ENCODE peak calls at places on chromosome 1, in ten cellular contexts. C, I, K, T, S, E, G, W, L and O are unnamed samples. For H3K4me1, H3K9me3 and H3K27me3, the result is how much of the 10 kb centered on the place peaks cover.

GRCh38 chr1:107704911-107705310 is 260.1 kb downstream of the VAV3 start:
- DNase-seq in E (no peak), T (peak), L (no peak), G (no peak), I (no peak), S (no peak), W (no peak), C (peak), K (no peak), O (peak)

GRCh38 chr1:50873458-50874187 is 86.4 kb downstream of the FAF1 start:
- DNase-seq in E (peak), S (peak), I (peak), G (peak), T (peak), L (peak), W (peak), C (peak), K (no peak), O (peak)

GRCh38 chr1:235843458-235843857 is 23.2 kb downstream of the LYST start:
- DNase-seq in G (peak), T (peak), W (peak), E (no peak), I (no peak), C (peak), K (no peak), L (peak), S (no peak), O (peak)

GRCh38 chr1:112614460-112615065 is 4.4 kb downstream of the ST7L start:
- DNase-seq in S (no peak), W (peak), G (no peak), L (peak), C (peak), T (peak), I (no peak), E (no peak), K (no peak), O (peak)

GRCh38 chr1:20361805-20362381 is 71.2 kb downstream of the VWA5B1 start:
- DNase-seq in E (peak), L (peak), C (peak), I (peak), K (no peak), W (peak), S (no peak), G (peak), T (peak), O (peak)

GRCh38 chr1:52159033-52159789 is 17.3 kb downstream of the ZFYVE9 start:
- DNase-seq in W (no peak), S (no peak), T (peak), K (no peak), E (no peak), C (peak), L (no peak), I (no peak), G (no peak), O (peak)

GRCh38 chr1:113168946-113169345 is 95.9 kb downstream of the LRIG2 start:
- DNase-seq in L (no peak), E (no peak), S (no peak), K (no peak), C (no peak), W (no peak), G (no peak), I (no peak), T (no peak), O (no peak)

GRCh38 chr1:206568256-206568655 is 44.0 kb downstream of the EIF2D start:
- DNase-seq in C (peak), L (no peak), W (no peak), S (no peak), T (no peak), I (no peak), K (no peak), G (no peak), E (no peak), O (no peak)

GRCh38 chr1:204821924-204822323 is 48.7 kb upstream of the NFASC start:
- DNase-seq in W (no peak), G (no peak), E (no peak), T (no peak), C (no peak), S (no peak), I (no peak), K (no peak), L (no peak), O (no peak)

GRCh38 chr1:68409426-68409825 is 40.3 kb downstream of the RPE65 start:
- DNase-seq in C (peak), E (no peak), S (no peak), T (peak), G (no peak), K (no peak), I (no peak), L (no peak), W (no peak), O (peak)

GRCh38 chr1:75719810-75720209 is 4.7 kb upstream of the ACADM start:
- DNase-seq in T (no peak), S (no peak), K (no peak), I (no peak), W (no peak), E (no peak), G (no peak), C (no peak), L (no peak), O (no peak)

GRCh38 chr1:116663821-116664220 is 3.7 kb downstream of the IGSF3 start:
- DNase-seq in E (no peak), T (no peak), K (no peak), C (no peak), S (no peak), L (no peak), W (no peak), G (no peak), I (no peak), O (no peak)

GRCh38 chr1:240128361-240128760 is 36.7 kb downstream of the FMN2 start:
- DNase-seq in S (no peak), K (no peak), G (no peak), C (no peak), W (no peak), E (no peak), L (no peak), I (no peak), T (no peak), O (no peak)

GRCh38 chr1:27525296-27526271 is 35.6 kb upstream of the WASF2 start:
- DNase-seq in K (peak), T (peak), E (peak), L (peak), G (peak), I (no peak), S (peak), W (peak), C (peak), O (peak)

GRCh38 chr1:76186617-76187016 is 112.1 kb downstream of the ST6GALNAC3 start:
- DNase-seq in G (no peak), T (no peak), I (no peak), K (no peak), S (no peak), L (no peak), W (no peak), C (no peak), E (no peak), O (no peak)

GRCh38 chr1:15409400-15410222 is at the start of gene EFHD2:
- DNase-seq in E (peak), G (peak), K (peak), W (peak), C (peak), I (peak), L (peak), S (peak), T (peak), O (peak)

GRCh38 chr1:242890211-242890741 is 364.8 kb downstream of the CEP170 start:
- DNase-seq in S (no peak), E (peak), W (peak), G (peak), T (no peak), L (peak), C (peak), I (no peak), K (no peak), O (peak)

GRCh38 chr1:19818324-19818723 is 3.2 kb upstream of the RNF186 start:
- DNase-seq in T (no peak), E (no peak), I (no peak), S (no peak), W (no peak), K (no peak), G (no peak), L (no peak), C (no peak), O (no peak)

GRCh38 chr1:186102559-186103148 is 272.4 kb downstream of the TPR start:
- DNase-seq in T (peak), S (no peak), L (peak), C (peak), W (peak), E (no peak), K (no peak), I (no peak), G (peak), O (peak)

GRCh38 chr1:145425436-145426029 is at the start of gene NBPF20:
- DNase-seq in W (peak), I (peak), T (peak), G (peak), C (peak), S (peak), L (peak), E (peak), K (peak), O (peak)

GRCh38 chr1:185987611-185988441 is 253.6 kb downstream of the HMCN1 start:
- DNase-seq in T (no peak), G (no peak), E (no peak), C (no peak), L (no peak), K (no peak), S (no peak), I (no peak), W (no peak), O (no peak)

GRCh38 chr1:223771814-223772770 is 59.8 kb downstream of the CAPN2 start:
- DNase-seq in C (peak), I (no peak), T (peak), K (no peak), S (no peak), G (peak), L (peak), E (peak), W (peak), O (peak)

GRCh38 chr1:160665330-160666078 is 18.7 kb upstream of the SLAMF1 start:
- DNase-seq in S (no peak), W (no peak), G (no peak), E (no peak), C (no peak), T (no peak), L (no peak), K (no peak), I (peak), O (no peak)

GRCh38 chr1:17676387-17677060 is 78.6 kb upstream of the ACTL8 start:
- DNase-seq in L (no peak), K (no peak), S (no peak), W (peak), C (peak), G (no peak), E (no peak), T (no peak), I (no peak), O (no peak)

GRCh38 chr1:167052389-167052788 is 37.8 kb downstream of the GPA33 start:
- DNase-seq in E (peak), K (no peak), L (peak), C (peak), T (no peak), I (no peak), W (peak), G (peak), S (no peak), O (no peak)

GRCh38 chr1:221832151-221832550 is 90.3 kb upstream of the DUSP10 start:
- DNase-seq in L (no peak), G (peak), K (no peak), T (no peak), E (no peak), W (no peak), C (no peak), S (no peak), I (no peak), O (no peak)

GRCh38 chr1:221839321-221839720 is 97.4 kb upstream of the DUSP10 start:
- DNase-seq in C (no peak), W (no peak), I (no peak), E (no peak), L (no peak), T (no peak), G (no peak), S (no peak), K (no peak), O (no peak)

GRCh38 chr1:221832617-221833016 is 90.7 kb upstream of the DUSP10 start:
- DNase-seq in I (no peak), C (no peak), T (no peak), L (no peak), W (no peak), E (no peak), K (no peak), G (no peak), S (no peak), O (no peak)

GRCh38 chr1:221837886-221838285 is 96.0 kb upstream of the DUSP10 start:
- DNase-seq in K (no peak), C (no peak), T (no peak), S (peak), L (no peak), E (no peak), G (no peak), I (no peak), W (no peak), O (no peak)

DNA sequence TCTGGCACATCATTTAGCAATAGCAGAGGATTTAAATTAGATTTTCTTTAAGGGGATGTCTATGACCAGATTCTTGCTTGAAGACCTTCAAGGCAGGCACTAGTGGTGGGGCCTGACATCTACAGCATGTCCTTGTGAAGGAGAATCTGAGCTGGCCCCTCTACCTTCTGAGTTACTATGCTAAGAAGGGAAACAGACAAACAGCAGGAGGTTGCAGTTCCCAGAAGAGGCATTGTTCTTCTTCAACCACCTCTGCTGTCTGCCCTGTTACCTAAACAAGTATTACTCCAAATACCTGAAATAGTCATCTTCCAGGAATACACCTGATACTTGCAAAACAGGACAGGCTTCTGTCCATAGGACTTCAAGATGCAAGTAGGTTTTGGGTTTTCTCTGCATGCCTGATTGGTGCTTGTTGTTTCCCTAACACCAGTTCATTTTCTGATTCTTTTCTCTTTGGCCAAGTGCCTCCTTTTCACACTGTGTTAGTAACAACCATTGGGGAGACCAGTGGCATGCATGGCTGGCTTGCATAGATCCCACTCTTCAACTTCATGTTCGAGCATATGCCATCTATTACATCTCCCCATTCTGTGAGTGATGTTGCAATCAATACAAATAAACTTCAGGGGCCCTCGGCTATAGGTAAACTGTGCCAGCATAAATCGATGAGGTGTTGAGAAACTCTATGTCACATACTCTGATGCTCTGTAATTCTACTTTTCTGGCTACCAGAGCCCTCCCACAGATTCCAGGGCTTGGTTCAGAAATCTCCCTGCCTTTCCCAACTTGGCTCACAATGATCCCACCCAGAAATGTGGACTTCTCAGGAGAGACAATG is 93.0 kb upstream of the DUSP10 start:
- DNase-seq in K (no peak), C (no peak), I (no peak), W (no peak), S (no peak), T (no peak), E (no peak), G (no peak), L (no peak), O (no peak)
- H3K4me1 ChIP-seq in K (under half), C (under half), I (under half), W (under half), S (under half), T (under half), E (under half), G (under half), L (under half), O (under half)

DNA sequence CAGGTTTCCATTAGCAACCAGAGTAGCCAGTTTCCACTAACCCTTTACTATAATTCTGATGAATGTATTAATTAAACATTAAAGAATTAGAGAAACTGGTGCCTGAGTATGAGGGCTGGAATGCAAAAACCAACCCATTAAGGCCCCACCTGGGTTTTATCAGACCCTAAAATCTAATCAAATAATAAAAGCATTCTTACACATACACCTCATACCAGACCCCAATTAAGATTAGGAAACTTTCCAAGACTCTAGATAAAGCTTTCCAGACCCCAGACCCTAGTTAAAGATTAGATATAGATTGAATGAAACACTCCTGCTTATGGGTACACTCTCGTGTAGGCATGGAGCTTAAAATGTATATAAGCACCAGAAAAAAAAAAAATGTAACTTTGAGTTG is 581.3 kb upstream of the BEND5 start:
- DNase-seq in W (no peak), K (no peak), L (no peak), S (no peak), C (no peak), I (no peak), E (no peak), G (no peak), T (no peak), O (no peak)
- H3K9me3 ChIP-seq in W (under half), K (under half), L (under half), S (under half), C (under half), I (under half), E (half or more), G (under half), T (under half), O (under half)

GRCh38 chr1:62317021-62317768 is 2.0 kb downstream of the KANK4 start:
- DNase-seq in W (no peak), G (no peak), C (no peak), I (no peak), K (no peak), S (no peak), E (no peak), T (no peak), L (no peak), O (no peak)
- H3K27me3 ChIP-seq in W (under half), G (under half), C (under half), I (under half), K (under half), S (under half), E (under half), T (under half), L (under half), O (under half)

GRCh38 chr1:2267862-2268261 is 39.7 kb downstream of the SKI start:
- DNase-seq in G (no peak), C (no peak), S (no peak), E (no peak), T (no peak), L (no peak), I (no peak), K (no peak), W (no peak), O (no peak)
- H3K4me1 ChIP-seq in G (under half), C (under half), S (half or more), E (under half), T (under half), L (under half), I (half or more), K (under half), W (under half), O (under half)

GRCh38 chr1:49181033-49181432 is 404.3 kb upstream of the BEND5 start:
- DNase-seq in C (no peak), K (no peak), T (no peak), W (no peak), S (no peak), L (no peak), E (no peak), G (no peak), I (no peak), O (no peak)
- H3K9me3 ChIP-seq in C (under half), K (under half), T (under half), W (under half), S (under half), L (under half), E (under half), G (under half), I (under half), O (under half)

DNA sequence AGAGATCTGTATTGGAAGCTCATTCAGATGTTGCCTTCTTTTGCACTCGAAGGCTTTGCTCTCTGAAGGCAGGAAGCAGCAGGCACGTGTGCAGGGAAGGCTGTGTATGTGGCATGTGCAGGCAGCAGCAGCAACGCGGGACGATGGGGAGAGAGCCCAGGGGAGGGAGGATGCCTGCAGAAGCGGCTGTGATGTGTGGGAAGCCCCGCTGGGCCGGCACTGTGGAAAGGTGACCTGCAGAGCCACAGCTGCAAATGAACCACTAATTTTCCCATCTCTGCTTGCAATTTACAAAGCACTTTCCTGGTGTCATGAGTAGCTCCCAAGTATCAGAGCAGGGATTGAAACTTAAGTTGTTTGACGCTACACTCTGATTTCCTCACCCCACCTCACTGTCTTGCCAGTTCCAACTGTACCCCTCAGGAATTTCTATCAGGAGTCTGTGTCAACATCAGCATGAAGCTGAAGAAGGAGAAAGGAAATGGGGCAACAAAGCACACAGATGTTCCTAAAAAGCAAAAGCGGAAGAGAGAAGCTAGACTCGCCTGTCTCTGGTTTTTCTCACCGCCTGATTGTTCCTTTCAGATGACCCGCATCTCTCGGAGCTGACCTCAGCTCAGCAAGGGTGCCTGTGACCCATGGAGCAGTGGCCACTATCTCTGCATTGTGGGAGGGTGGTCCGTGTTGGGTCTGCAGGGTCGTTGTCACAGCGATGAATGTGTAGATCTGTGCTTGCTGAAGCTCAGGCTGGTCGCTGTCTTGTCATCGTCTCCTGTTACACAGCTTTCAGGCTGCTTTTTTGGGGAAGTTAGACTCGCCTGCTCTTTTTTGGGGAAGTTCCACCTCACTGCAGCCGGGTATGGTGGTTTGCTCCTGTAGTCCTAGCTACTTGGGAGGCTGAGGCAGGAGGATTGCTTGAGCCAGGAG is 156.1 kb downstream of the KIF26B start:
- DNase-seq in C (peak), I (no peak), S (no peak), K (no peak), G (peak), W (peak), T (no peak), E (peak), L (peak), O (peak)
- H3K27me3 ChIP-seq in C (under half), I (under half), S (under half), K (under half), G (under half), W (under half), T (under half), E (under half), L (under half), O (under half)

DNA sequence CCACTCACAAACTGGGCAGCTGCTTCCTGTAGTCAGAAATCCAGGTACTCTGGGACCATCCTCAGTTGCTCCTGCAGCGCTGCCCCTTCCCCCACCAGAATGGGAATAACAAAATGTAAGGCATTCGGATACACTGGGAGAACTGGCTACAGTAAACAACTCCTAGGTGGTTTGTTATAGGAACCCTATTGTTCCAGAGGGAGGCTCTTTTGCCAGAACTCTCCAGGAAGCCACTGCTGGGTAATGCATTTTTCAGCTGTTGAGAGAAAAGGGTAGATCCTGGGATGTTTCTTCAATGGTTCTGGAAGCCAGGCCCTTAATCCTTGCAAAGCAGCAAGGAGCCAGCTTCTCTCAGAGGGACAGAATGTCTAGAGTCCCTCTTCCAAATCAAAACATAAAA is 29.2 kb downstream of the PLPP3 start:
- DNase-seq in I (no peak), E (peak), C (no peak), K (no peak), W (no peak), L (no peak), S (no peak), G (no peak), T (no peak), O (no peak)
- H3K4me1 ChIP-seq in I (half or more), E (half or more), C (under half), K (under half), W (under half), L (under half), S (under half), G (under half), T (under half), O (half or more)